ENCODE peak calls at places on chromosomes 4 and X, in four cellular contexts. F, Y, H and T are unnamed samples.

GRCh38 chr4:72577211-72577610 is 8.2 kb upstream of the ADAMTS3 start:
- DNase-seq in F (no peak), Y (no peak), H (no peak), T (no peak)

GRCh38 chrX:108163333-108164082 is 71.9 kb downstream of the ATG4A start:
- DNase-seq in F (no peak), Y (no peak), H (no peak), T (no peak)

GRCh38 chrX:53287493-53288138 is 6.2 kb upstream of the IQSEC2 start:
- DNase-seq in F (no peak), Y (no peak), H (no peak), T (no peak)

GRCh38 chr4:147825451-147826287 is 93.8 kb downstream of the ARHGAP10 start:
- DNase-seq in F (no peak), Y (no peak), H (no peak), T (no peak)

GRCh38 chr4:92232566-92232965 is 71.2 kb upstream of the GRID2 start:
- DNase-seq in F (no peak), Y (no peak), H (no peak), T (no peak)

GRCh38 chrX:19697416-19697815 is 182.1 kb upstream of the MAP3K15 start:
- DNase-seq in F (no peak), Y (no peak), H (no peak), T (peak)

GRCh38 chr4:124743711-124744110 is 31.2 kb upstream of the ANKRD50 start:
- DNase-seq in F (no peak), Y (no peak), H (no peak), T (no peak)

GRCh38 chrX:24340501-24340900 is 19.9 kb upstream of the SUPT20HL1 start:
- DNase-seq in F (no peak), Y (no peak), H (no peak), T (no peak)

GRCh38 chrX:74259879-74260491 is 44.0 kb upstream of the ZCCHC13 start:
- DNase-seq in F (peak), Y (no peak), H (no peak), T (no peak)

GRCh38 chr4:174538123-174538875 is 16.0 kb upstream of the HPGD start:
- DNase-seq in F (no peak), Y (peak), H (peak), T (no peak)

GRCh38 chrX:115393271-115393670 is 103.8 kb downstream of the LUZP4 start:
- DNase-seq in F (no peak), Y (peak), H (no peak), T (peak)

GRCh38 chr4:158255727-158256324 is 45.5 kb downstream of the TMEM144 start:
- DNase-seq in F (no peak), Y (peak), H (peak), T (peak)

GRCh38 chrX:12999422-12999821 is 24.5 kb downstream of the TMSB4X start:
- DNase-seq in F (no peak), Y (no peak), H (no peak), T (no peak)

GRCh38 chrX:129689881-129690280 is 35.1 kb upstream of the APLN start:
- DNase-seq in F (no peak), Y (no peak), H (no peak), T (no peak)

GRCh38 chr4:86106475-86106874 is 253.4 kb downstream of the MAPK10 start:
- DNase-seq in F (no peak), Y (no peak), H (no peak), T (no peak)

GRCh38 chr4:2428496-2429213 is 9.9 kb downstream of the CFAP99 start:
- DNase-seq in F (no peak), Y (no peak), H (no peak), T (no peak)

GRCh38 chr4:156638925-156639605 is 332.5 kb downstream of the PDGFC start:
- DNase-seq in F (no peak), Y (no peak), H (no peak), T (no peak)

GRCh38 chrX:16628954-16629595 is 20.9 kb upstream of the S100G start:
- DNase-seq in F (peak), Y (no peak), H (peak), T (no peak)

GRCh38 chrX:25043192-25043591 is 27.4 kb upstream of the ARX start:
- DNase-seq in F (no peak), Y (no peak), H (no peak), T (no peak)

GRCh38 chrX:121851033-121851432 is 803.6 kb downstream of the GLUD2 start:
- DNase-seq in F (no peak), Y (no peak), H (no peak), T (no peak)

GRCh38 chr4:32184186-32184585 is 1464.0 kb downstream of the PCDH7 start:
- DNase-seq in F (no peak), Y (no peak), H (no peak), T (no peak)

GRCh38 chrX:132614297-132614696 is 125.5 kb upstream of the MBNL3 start:
- DNase-seq in F (no peak), Y (peak), H (no peak), T (peak)

GRCh38 chr4:113831469-113831868 is 69.9 kb upstream of the CAMK2D start:
- DNase-seq in F (no peak), Y (no peak), H (no peak), T (no peak)

GRCh38 chrX:9510366-9510765 is 45.5 kb downstream of the TBL1X start:
- DNase-seq in F (no peak), Y (no peak), H (no peak), T (no peak)

GRCh38 chr4:160836431-160836830 is 1327.4 kb downstream of the FSTL5 start:
- DNase-seq in F (no peak), Y (no peak), H (no peak), T (no peak)

GRCh38 chrX:148984238-148984637 is 483.8 kb downstream of the AFF2 start:
- DNase-seq in F (no peak), Y (no peak), H (no peak), T (no peak)

GRCh38 chr4:48813984-48814383 is 16.9 kb upstream of the OCIAD1 start:
- DNase-seq in F (no peak), Y (no peak), H (no peak), T (no peak)

GRCh38 chr4:124266706-124267105 is 445.8 kb downstream of the ANKRD50 start:
- DNase-seq in F (no peak), Y (no peak), H (no peak), T (no peak)

GRCh38 chr4:134200811-134201215 is 776 bp downstream of the PABPC4L start:
- DNase-seq in F (no peak), Y (no peak), H (no peak), T (no peak)

GRCh38 chrX:42714981-42715688 is 62.8 kb downstream of the PPP1R2C start:
- DNase-seq in F (peak), Y (peak), H (no peak), T (peak)

GRCh38 chrX:133185938-133186337 is 32.2 kb downstream of the TFDP3 start:
- DNase-seq in F (no peak), Y (peak), H (no peak), T (no peak)

GRCh38 chrX:38312436-38312835 is 14.9 kb downstream of the RPGR start:
- DNase-seq in F (no peak), Y (no peak), H (no peak), T (peak)

GRCh38 chrX:2231570-2232192 is 269.1 kb downstream of the DHRSX start:
- DNase-seq in F (no peak), Y (no peak), H (no peak), T (no peak)

GRCh38 chrX:101079223-101079622 is 544 bp downstream of the TMEM35A start:
- DNase-seq in F (peak), Y (no peak), H (no peak), T (no peak)

GRCh38 chr4:95571577-95571976 is 22.8 kb upstream of the UNC5C start:
- DNase-seq in F (no peak), Y (no peak), H (no peak), T (no peak)

GRCh38 chrX:53194308-53194707 is 30.7 kb downstream of the KDM5C start:
- DNase-seq in F (no peak), Y (no peak), H (peak), T (no peak)

GRCh38 chr4:48340276-48340904 is 939 bp upstream of the SLAIN2 start:
- DNase-seq in F (no peak), Y (no peak), H (peak), T (no peak)

GRCh38 chr4:10099521-10100325 is 16.9 kb downstream of the WDR1 start:
- DNase-seq in F (no peak), Y (no peak), H (no peak), T (no peak)

GRCh38 chr4:150960079-150960478 is 55.0 kb downstream of the LRBA start:
- DNase-seq in F (no peak), Y (peak), H (peak), T (peak)

GRCh38 chr4:121307441-121308327 is 73.1 kb downstream of the QRFPR start:
- DNase-seq in F (no peak), Y (peak), H (peak), T (peak)
- TF ChIP-seq RNF2 in F (no peak), Y (no peak), H (no peak), T (no peak)

GRCh38 chr4:52038109-52038912 is at the start of gene SGCB:
- DNase-seq in F (peak), Y (no peak), H (peak), T (peak)
- TF ChIP-seq KDM1A in F (no peak), Y (no peak), H (no peak), T (no peak)

DNA sequence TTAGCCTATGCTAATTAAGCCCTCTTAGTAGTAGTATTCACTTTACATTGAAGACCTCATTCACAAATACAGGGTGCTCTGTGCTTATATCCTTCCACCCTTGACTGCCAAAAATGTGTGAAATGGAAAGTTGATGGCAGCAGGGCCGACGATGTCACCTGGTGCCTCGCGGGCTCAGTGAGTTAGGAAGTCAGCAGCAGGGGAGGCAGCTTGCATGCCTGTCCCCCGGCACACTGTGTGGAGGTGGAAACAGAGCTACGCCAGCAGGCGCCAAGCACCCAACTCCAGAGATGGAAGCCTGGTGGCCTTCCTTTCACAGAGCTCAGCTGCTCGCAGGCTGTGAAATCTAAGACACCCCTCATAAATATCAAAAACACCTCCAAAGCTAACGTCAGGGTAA is 8.4 kb downstream of the MSL3 start:
- DNase-seq in F (no peak), Y (no peak), H (no peak), T (no peak)
- TF ChIP-seq RNF2 in F (no peak), Y (no peak), H (no peak), T (no peak)

DNA sequence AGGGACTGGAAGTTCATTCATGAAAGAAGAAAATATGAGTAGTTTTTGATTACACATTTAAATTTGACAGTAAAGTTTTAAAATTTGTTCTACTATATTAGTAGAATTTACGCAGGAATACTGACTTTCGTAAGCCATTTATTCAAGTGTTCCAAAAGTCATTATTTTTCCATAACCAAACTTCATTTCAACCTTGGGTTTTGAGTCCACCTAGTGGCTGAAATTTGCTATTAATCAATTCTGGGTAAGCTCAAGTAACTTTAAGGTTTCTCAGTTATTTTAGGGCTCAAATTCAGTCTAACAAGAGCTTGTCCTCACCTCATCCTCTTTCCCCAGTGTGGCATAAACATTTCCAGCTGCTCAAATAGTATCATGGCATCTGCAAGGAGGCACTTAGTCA is 175.4 kb downstream of the SH3BGRL start:
- DNase-seq in F (no peak), Y (peak), H (peak), T (peak)
- TF ChIP-seq KDM1A in F (no peak), Y (no peak), H (no peak), T (no peak)

GRCh38 chr4:53371843-53372521 is 5.5 kb upstream of the FIP1L1 start:
- DNase-seq in F (no peak), Y (no peak), H (no peak), T (no peak)

GRCh38 chr4:53376900-53377299 is 541 bp upstream of the FIP1L1 start:
- DNase-seq in F (no peak), Y (no peak), H (no peak), T (no peak)

GRCh38 chr4:53378171-53378482 is 686 bp downstream of the FIP1L1 start:
- DNase-seq in F (no peak), Y (no peak), H (no peak), T (no peak)

GRCh38 chr4:53377319-53378170 is at the start of gene FIP1L1:
- DNase-seq in F (peak), Y (peak), H (peak), T (peak)

GRCh38 chr4:53374777-53375258 is 2.6 kb upstream of the FIP1L1 start:
- DNase-seq in F (no peak), Y (no peak), H (no peak), T (no peak)
- TF ChIP-seq RNF2 in F (no peak), Y (no peak), H (no peak), T (no peak)

GRCh38 chr4:89838005-89838404 is 1.0 kb upstream of the SNCA start:
- DNase-seq in F (no peak), Y (no peak), H (peak), T (no peak)
- TF ChIP-seq KDM1A in F (no peak), Y (no peak), H (no peak), T (no peak)

GRCh38 chr4:7104366-7105031 is 36.6 kb upstream of the GRPEL1 start:
- DNase-seq in F (no peak), Y (no peak), H (no peak), T (no peak)

GRCh38 chr4:7103599-7104365 is 35.9 kb upstream of the GRPEL1 start:
- DNase-seq in F (no peak), Y (peak), H (no peak), T (peak)

GRCh38 chr4:7101692-7102515 is 34.0 kb upstream of the GRPEL1 start:
- DNase-seq in F (peak), Y (peak), H (peak), T (peak)

GRCh38 chr4:7105261-7105660 is 37.4 kb upstream of the GRPEL1 start:
- DNase-seq in F (no peak), Y (no peak), H (no peak), T (no peak)

DNA sequence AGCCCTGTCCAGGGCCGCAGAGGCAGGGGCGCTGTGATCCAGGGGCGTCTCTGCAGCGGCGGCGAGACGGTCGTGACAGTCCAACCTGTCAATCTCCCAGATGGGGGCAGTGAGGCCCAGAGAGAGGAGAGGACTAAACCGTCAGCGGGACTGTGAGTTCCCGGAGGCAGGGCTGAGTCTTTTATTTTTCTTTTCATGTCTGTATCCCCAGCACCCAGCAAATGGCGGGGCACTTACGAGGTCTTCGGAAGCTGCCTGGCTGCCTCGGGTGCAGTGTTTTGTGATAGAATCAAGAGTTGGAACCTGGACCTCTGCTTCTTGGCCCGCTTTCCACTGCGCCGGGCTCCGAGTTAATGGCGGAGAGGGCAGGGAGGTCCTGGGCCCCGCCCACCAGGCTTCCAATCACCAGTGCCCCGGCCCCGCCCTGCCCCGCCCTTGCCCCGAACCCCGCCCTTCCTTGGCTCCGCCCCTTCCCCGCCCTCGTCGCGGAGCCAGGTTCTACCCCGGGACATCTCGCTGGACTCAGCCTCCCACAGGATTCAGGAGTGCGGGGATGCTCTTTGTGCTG is 35.3 kb upstream of the GRPEL1 start:
- DNase-seq in F (peak), Y (peak), H (peak), T (peak)
- TF ChIP-seq RNF2 in F (no peak), Y (no peak), H (no peak), T (no peak)

GRCh38 chr4:103493450-103494159 is 226.2 kb downstream of the TACR3 start:
- DNase-seq in F (no peak), Y (no peak), H (no peak), T (no peak)

GRCh38 chr4:103497692-103498091 is 222.1 kb downstream of the TACR3 start:
- DNase-seq in F (no peak), Y (no peak), H (no peak), T (no peak)

GRCh38 chr4:103496800-103497199 is 223.0 kb downstream of the TACR3 start:
- DNase-seq in F (no peak), Y (no peak), H (no peak), T (no peak)

GRCh38 chr4:103499094-103499493 is 220.7 kb downstream of the TACR3 start:
- DNase-seq in F (no peak), Y (no peak), H (no peak), T (no peak)

DNA sequence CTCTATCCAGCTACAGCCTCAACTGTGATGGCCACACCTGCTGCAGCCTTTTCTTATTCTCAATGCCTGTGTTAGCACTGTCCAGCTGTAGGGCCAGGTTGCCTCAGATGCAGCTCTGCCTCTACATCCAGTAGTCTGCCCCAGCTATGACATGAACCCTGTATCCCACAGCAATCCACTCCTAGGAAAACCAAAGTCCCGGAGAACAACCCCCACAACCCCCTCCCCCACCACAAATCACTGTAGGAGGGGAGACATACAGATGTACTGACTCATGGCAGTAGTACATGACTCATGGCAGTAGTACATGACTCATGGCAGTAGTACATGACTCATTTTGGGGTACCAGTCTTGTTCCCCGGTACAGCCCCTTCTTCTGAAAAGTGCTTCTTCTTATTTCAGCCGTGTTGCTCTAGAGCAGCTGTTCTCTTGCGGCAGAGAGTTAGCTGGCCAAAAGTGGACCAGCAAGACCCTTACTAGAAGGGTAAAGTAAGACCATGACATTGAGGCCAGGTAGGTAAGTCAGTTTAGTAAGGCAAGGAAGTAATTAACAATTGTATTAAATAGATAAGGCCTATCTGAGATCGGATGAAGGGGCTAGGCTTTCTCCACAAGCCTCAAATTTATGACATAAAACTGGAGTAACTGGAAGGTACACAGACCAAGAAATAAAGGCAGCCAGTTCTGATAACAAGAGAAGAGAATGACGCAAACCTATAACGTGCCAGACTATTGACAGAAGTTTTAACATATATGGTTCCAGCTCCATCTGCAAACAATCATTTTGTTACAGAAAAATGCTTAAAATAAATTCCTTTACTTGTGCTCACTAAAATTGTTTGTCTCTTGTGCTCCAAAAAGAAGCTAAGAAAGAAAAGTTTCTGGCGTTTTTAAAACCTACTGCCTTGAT is 221.4 kb downstream of the TACR3 start:
- DNase-seq in F (no peak), Y (no peak), H (no peak), T (no peak)
- TF ChIP-seq KDM1A in F (no peak), Y (no peak), H (no peak), T (no peak)

GRCh38 chr4:54233697-54234496 is 4.8 kb downstream of the PDGFRA start:
- DNase-seq in F (peak), Y (peak), H (peak), T (peak)
- TF ChIP-seq RNF2 in F (no peak), Y (no peak), H (no peak), T (peak)

DNA sequence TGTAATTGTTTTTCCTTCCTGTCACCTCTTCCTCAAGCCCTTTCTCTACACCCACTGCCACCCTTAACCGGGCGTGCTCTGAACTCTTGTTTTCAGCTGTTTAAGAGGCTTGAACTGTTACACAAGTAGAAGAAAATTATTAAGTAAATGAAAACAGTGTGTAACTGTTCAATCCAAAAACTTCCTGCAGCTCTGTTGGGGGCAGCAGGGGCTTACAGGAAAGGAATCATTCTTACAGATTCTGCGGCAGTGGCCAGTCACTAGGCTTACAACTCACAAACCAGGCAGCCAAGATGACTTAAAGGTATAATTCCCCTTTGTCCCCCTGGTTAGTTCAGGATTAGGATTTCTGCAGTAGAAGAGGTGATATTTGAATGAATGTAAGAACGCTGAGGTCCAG is 70.2 kb upstream of the ETNPPL start:
- DNase-seq in F (no peak), Y (no peak), H (no peak), T (peak)
- TF ChIP-seq KDM1A in F (no peak), Y (no peak), H (no peak), T (no peak)